ENCODE peak calls at places on chromosomes 13 and 19, in ten cellular contexts. O, S, G, A, J, D, I, L, T and H are unnamed samples.

GRCh38 chr13:37429976-37430375 is 168.6 kb downstream of the POSTN start:
- DNase-seq in A (no peak), D (no peak), O (no peak), S (no peak), I (no peak), J (no peak), T (no peak), G (no peak), L (no peak), H (no peak)

GRCh38 chr19:42850981-42851717 is 28.4 kb downstream of the PSG1 start:
- DNase-seq in J (no peak), L (no peak), I (no peak), D (no peak), T (peak), A (no peak), G (peak), S (no peak), O (peak), H (peak)

GRCh38 chr19:38666662-38667448 is 19.4 kb downstream of the ACTN4 start:
- DNase-seq in D (no peak), S (peak), I (no peak), J (no peak), A (no peak), T (no peak), L (peak), G (no peak), O (no peak), H (peak)

GRCh38 chr13:30846311-30846710 is 59.8 kb upstream of the MEDAG start:
- DNase-seq in G (no peak), L (no peak), J (no peak), T (no peak), S (no peak), O (no peak), D (no peak), I (no peak), A (no peak), H (no peak)

GRCh38 chr19:54426291-54426918 is 11.1 kb downstream of the TTYH1 start:
- DNase-seq in O (no peak), D (no peak), T (no peak), G (no peak), S (no peak), L (no peak), J (no peak), I (no peak), A (no peak), H (no peak)

GRCh38 chr13:99353836-99354235 is 46.6 kb upstream of the GPR183 start:
- DNase-seq in S (no peak), O (no peak), J (no peak), I (no peak), D (no peak), L (no peak), G (peak), A (no peak), T (no peak), H (no peak)

GRCh38 chr19:16442386-16443276 is 29.1 kb downstream of the EPS15L1 start:
- DNase-seq in A (no peak), O (no peak), D (no peak), L (no peak), T (no peak), I (no peak), G (no peak), S (no peak), J (no peak), H (peak)

GRCh38 chr13:31172001-31172400 is 10.3 kb upstream of the HSPH1 start:
- DNase-seq in I (no peak), G (no peak), J (no peak), T (no peak), A (no peak), O (no peak), D (no peak), S (no peak), L (no peak), H (no peak)

GRCh38 chr19:38698225-38699026 is 45.8 kb downstream of the CAPN12 start:
- DNase-seq in A (no peak), I (no peak), J (no peak), S (no peak), T (no peak), L (no peak), G (no peak), D (no peak), O (no peak), H (no peak)

GRCh38 chr13:82688400-82688999 is 1193.8 kb downstream of the SLITRK1 start:
- DNase-seq in T (no peak), S (no peak), G (no peak), J (no peak), O (no peak), A (no peak), I (no peak), L (no peak), D (no peak), H (no peak)

GRCh38 chr19:54949412-54949811 is 2.1 kb upstream of the NLRP7 start:
- DNase-seq in D (no peak), I (no peak), L (no peak), S (no peak), J (no peak), O (no peak), T (no peak), A (no peak), G (no peak), H (peak)

GRCh38 chr13:20160346-20161274 is at the start of gene GJA3:
- DNase-seq in G (no peak), T (no peak), L (peak), O (no peak), A (no peak), I (peak), D (peak), J (no peak), S (peak), H (no peak)

GRCh38 chr13:20272104-20272503 is 40.0 kb upstream of the GJB6 start:
- DNase-seq in D (no peak), I (no peak), L (no peak), A (no peak), S (no peak), G (peak), T (no peak), O (no peak), J (no peak), H (no peak)

GRCh38 chr19:9309974-9310446 is 372 bp upstream of the ZNF699 start:
- DNase-seq in L (peak), D (peak), J (peak), S (no peak), G (peak), I (peak), O (peak), A (peak), T (peak), H (peak)

GRCh38 chr19:55590621-55591020 is 8.7 kb downstream of the FIZ1 start:
- DNase-seq in T (no peak), I (no peak), D (peak), S (no peak), O (peak), A (no peak), G (no peak), J (no peak), L (no peak), H (no peak)

GRCh38 chr19:19061491-19061890 is 2.3 kb upstream of the SLC25A42 start:
- DNase-seq in A (no peak), I (peak), J (no peak), S (no peak), O (no peak), T (no peak), L (no peak), G (no peak), D (no peak), H (no peak)

GRCh38 chr13:43229506-43229905 is 206.1 kb downstream of the DNAJC15 start:
- DNase-seq in A (no peak), G (peak), I (no peak), J (no peak), D (no peak), O (no peak), L (no peak), T (no peak), S (no peak), H (no peak)

GRCh38 chr19:15195381-15195964 is 5.3 kb downstream of the NOTCH3 start:
- DNase-seq in L (no peak), T (no peak), D (peak), J (no peak), S (no peak), O (no peak), G (no peak), I (peak), A (peak), H (peak)

GRCh38 chr13:46593403-46593802 is 40.4 kb downstream of the LRCH1 start:
- DNase-seq in I (peak), D (no peak), O (no peak), L (no peak), G (no peak), J (no peak), S (no peak), A (no peak), T (no peak), H (no peak)

DNA sequence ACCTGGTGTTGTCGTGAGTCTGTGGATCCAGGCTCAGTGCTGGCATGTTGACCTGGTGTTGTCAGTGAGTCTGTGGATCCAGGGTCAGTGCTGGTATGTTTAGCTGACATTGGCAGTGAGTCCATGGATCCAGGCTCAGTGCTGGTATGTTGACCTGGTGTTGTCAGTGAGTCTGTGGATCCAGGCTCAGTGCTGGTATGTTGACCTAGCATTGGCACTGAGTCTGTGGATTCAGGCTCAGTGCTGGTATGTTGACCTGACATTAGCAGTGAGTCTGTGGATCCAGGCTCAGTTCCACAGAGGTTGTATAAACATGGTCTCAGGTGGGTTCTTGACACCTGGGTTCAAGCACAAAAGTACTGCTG is 16.8 kb upstream of the PDCD2L start:
- DNase-seq in J (no peak), S (no peak), T (no peak), D (no peak), O (no peak), L (no peak), I (no peak), G (no peak), A (no peak), H (no peak)
- TF ChIP-seq POLR2AphosphoS5 in J (no peak), S (no peak), T (no peak), D (no peak), O (no peak), L (no peak), I (no peak), G (no peak), A (no peak), H (no peak)

GRCh38 chr13:105426454-105426853 is 1109.0 kb downstream of the EFNB2 start:
- DNase-seq in S (no peak), L (no peak), A (no peak), G (no peak), T (no peak), J (no peak), I (no peak), D (no peak), O (no peak), H (no peak)
- TF ChIP-seq POLR2AphosphoS5 in S (no peak), L (no peak), A (no peak), G (no peak), T (no peak), J (no peak), I (no peak), D (no peak), O (no peak), H (no peak)

DNA sequence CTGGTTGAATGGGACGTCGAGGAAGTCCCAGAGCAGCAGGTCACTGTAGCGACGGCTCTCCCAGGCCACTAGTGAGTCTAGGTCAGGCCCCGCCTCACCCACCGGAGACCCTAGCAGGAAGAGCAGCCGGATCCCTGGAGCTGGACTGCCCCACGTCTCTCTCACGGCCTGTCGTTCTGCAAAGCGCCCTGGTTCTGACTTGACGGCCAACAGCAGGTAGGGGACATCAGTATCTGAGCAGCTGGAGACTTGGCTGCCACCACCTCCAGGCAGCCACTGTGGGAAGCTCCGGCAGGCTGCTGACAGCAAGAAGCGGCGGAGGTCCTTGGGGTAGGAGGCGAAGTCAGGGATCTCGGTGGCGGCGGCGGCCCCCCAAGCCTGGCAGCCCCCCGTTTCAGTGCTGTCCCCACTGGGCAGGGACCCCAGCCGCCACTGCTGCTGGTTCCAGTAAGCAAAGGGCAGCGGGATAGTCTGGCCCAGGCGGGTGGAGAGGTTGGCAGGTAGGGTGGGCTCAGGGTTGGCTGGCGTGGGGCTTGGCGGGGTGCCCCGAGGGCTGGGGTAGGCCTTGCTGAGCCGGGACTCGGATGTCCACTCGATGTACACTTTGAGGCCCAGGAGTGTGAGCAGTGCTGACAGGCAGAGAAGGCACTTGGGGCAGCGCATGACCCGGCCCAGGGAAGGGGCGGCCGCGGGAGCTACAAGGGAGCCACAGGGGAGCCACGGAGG is 895 bp downstream of the B3GNT8 start:
- DNase-seq in J (no peak), D (no peak), A (no peak), I (peak), G (no peak), T (no peak), O (no peak), L (no peak), S (no peak), H (no peak)
- TF ChIP-seq POLR2AphosphoS5 in J (no peak), D (no peak), A (no peak), I (no peak), G (no peak), T (no peak), O (no peak), L (no peak), S (no peak), H (no peak)

GRCh38 chr19:13963603-13964105 is 11.3 kb downstream of the DCAF15 start:
- DNase-seq in A (no peak), S (no peak), G (no peak), D (peak), J (no peak), I (peak), L (no peak), O (no peak), T (no peak), H (no peak)

GRCh38 chr19:13964776-13965175 is 12.5 kb downstream of the DCAF15 start:
- DNase-seq in J (no peak), D (no peak), I (no peak), G (no peak), A (no peak), L (no peak), S (no peak), O (no peak), T (no peak), H (no peak)

GRCh38 chr19:13961826-13962737 is 9.8 kb downstream of the DCAF15 start:
- DNase-seq in A (no peak), J (no peak), G (no peak), I (peak), D (peak), T (no peak), S (no peak), L (no peak), O (no peak), H (no peak)

GRCh38 chr19:13960863-13961784 is 8.8 kb downstream of the DCAF15 start:
- DNase-seq in L (no peak), I (peak), T (no peak), O (no peak), G (no peak), S (no peak), A (no peak), J (no peak), D (no peak), H (no peak)

DNA sequence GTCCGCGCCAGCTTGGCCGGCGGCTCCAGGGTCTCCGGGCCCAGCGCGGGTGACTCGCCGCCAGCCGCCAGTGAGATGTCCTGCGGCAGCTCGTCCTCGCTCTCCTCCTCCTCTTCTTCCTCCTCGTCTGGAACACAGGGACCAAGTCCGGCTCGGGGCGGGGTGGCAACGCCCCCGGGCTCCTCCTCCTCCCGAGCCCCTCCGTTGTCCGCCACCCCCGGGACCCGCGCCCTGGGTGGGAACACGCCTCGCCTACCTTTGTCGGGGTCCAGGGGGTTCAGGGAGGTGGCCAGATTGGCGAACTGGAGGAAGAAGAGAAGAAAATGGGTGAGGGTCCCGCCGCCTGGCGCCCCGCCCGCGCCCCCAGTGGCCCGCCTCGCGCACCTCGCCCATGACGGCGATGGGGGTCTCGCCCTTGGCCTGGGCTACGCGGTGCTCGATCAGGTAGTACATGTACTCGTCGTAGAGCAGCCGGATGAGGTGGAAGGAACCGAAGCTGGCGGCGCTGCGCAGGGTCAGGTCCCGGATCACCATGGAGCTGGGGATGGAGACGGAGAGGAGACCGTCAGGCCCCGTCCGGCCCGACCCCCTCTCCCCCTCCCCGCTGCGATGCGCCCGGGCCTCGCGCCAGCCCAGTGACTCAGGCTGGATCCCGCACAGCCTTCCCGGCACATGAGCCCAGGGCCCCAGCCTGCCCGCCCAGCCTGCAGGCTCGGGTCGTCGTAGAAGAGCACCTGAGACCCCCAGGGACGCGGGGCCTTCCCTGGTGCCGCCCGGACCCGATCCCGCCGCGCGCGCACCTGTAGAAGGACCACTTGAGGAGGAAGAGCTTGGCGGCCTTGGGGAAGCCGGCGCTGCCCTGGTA is 10.7 kb downstream of the DCAF15 start:
- DNase-seq in O (no peak), I (peak), L (no peak), T (no peak), J (no peak), G (no peak), S (no peak), A (no peak), D (peak), H (no peak)
- TF ChIP-seq POLR2AphosphoS5 in O (no peak), I (no peak), L (peak), T (no peak), J (no peak), G (no peak), S (no peak), A (no peak), D (no peak), H (no peak)

GRCh38 chr13:51769455-51770127 is 34.4 kb downstream of the DHRS12 start:
- DNase-seq in T (no peak), J (no peak), L (no peak), I (peak), A (peak), O (no peak), S (no peak), D (no peak), G (peak), H (no peak)
- TF ChIP-seq POLR2AphosphoS5 in T (no peak), J (no peak), L (peak), I (no peak), A (peak), O (no peak), S (no peak), D (no peak), G (peak), H (no peak)

GRCh38 chr19:40423227-40423566 is 2.6 kb downstream of the SERTAD1 start:
- DNase-seq in A (no peak), T (no peak), S (no peak), I (no peak), L (no peak), O (no peak), D (no peak), G (no peak), J (no peak), H (no peak)

GRCh38 chr19:40422428-40423226 is 3.2 kb downstream of the SERTAD1 start:
- DNase-seq in J (no peak), G (no peak), A (no peak), T (no peak), D (no peak), I (peak), S (no peak), L (peak), O (no peak), H (no peak)

GRCh38 chr19:40423938-40424337 is 1.9 kb downstream of the SERTAD1 start:
- DNase-seq in S (no peak), T (no peak), D (no peak), J (no peak), O (no peak), I (no peak), L (no peak), A (no peak), G (no peak), H (no peak)

GRCh38 chr19:40425450-40426287 is at the start of gene SERTAD1:
- DNase-seq in J (peak), S (peak), A (peak), O (peak), I (peak), D (peak), G (peak), T (peak), L (peak), H (peak)

GRCh38 chr19:40424637-40425449 is 949 bp downstream of the SERTAD1 start:
- DNase-seq in T (no peak), L (peak), S (no peak), I (no peak), G (no peak), A (no peak), O (no peak), D (peak), J (no peak), H (no peak)
- TF ChIP-seq POLR2AphosphoS5 in T (no peak), L (no peak), S (no peak), I (no peak), G (peak), A (no peak), O (no peak), D (peak), J (no peak), H (no peak)

DNA sequence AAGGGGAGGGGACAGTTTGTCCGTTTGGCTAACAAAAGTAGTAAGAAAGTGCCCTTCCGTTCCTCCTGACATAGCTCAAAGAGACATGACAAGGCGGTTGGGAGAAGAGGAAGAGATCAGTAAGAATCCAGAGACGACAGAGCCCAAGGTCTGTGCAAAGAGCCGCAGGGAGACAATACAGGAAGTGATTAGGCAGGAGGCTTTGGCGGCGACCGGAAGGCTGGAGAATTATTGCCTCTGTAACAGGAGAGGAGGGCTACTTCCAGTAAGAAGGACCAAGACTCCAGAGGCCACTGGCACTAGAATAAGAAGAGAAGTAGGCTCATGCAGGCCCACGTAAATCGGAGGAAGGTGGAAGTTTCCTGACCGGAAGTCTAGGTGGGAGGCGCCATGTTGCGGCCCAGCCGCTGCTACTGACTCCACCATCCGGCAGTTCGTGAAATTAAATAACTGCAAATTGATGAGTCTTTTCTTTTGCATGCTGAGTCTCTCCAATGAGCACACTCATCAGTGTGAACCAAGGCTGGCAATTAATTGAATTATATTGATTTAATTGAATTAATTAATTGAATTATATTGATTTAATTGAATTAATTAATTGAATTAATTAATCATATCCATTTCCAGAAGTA is 9.9 kb downstream of the RFX2 start:
- DNase-seq in J (no peak), O (no peak), T (no peak), D (peak), L (peak), A (no peak), S (peak), I (peak), G (no peak), H (no peak)
- TF ChIP-seq POLR2AphosphoS5 in J (no peak), O (no peak), T (no peak), D (no peak), L (peak), A (no peak), S (no peak), I (peak), G (no peak), H (no peak)